ENCODE peak calls at places on chromosomes 2 and 18, in nine cellular contexts. H is hepatic stellate cell; G is stimulated activated CD8-positive, alpha-beta memory T cell treated with anti-CD3 and anti-CD28 coated beads, Interleukin-15, amount 100 ng/mL, for 48 hours; Z is H54; P is amniotic stem cell; T is CD4-positive, CD25-positive, alpha-beta regulatory T cell; Q is hepatocyte; J is mammary epithelial cell; V is NCI-H82. L is an unnamed sample.

GRCh38 chr2:72940786-72941185 is 23.5 kb downstream of the EMX1 start:
- DNase-seq in H (peak), G (no peak), Z (no peak), P (peak), T (no peak), Q (no peak), J (no peak), V (peak), L (no peak)

GRCh38 chr2:198374375-198375072 is 570.1 kb downstream of the PLCL1 start:
- DNase-seq in H (peak), G (no peak), Z (peak), P (peak), T (no peak), Q (peak), J (peak), V (peak), L (peak)

GRCh38 chr2:70596293-70596692 is 42.7 kb upstream of the TGFA start:
- DNase-seq in H (no peak), G (no peak), Z (peak), P (no peak), T (no peak), Q (no peak), J (peak), V (no peak), L (no peak)

GRCh38 chr2:98664323-98664722 is 55.9 kb downstream of the UNC50 start:
- DNase-seq in H (no peak), G (no peak), Z (no peak), P (no peak), T (peak), Q (no peak), J (peak), V (no peak), L (no peak)

GRCh38 chr2:73987109-73987947 is 2.6 kb downstream of the TET3 start:
- DNase-seq in H (no peak), G (no peak), Z (no peak), P (no peak), T (no peak), Q (peak), J (peak), V (peak), L (peak)

GRCh38 chr2:45134726-45135125 is 125.5 kb upstream of the SIX2 start:
- DNase-seq in H (no peak), G (no peak), Z (no peak), P (no peak), T (no peak), Q (no peak), J (peak), V (no peak), L (no peak)

GRCh38 chr2:233663911-233664310 is 7.8 kb upstream of the UGT1A9 start:
- DNase-seq in H (no peak), G (no peak), Z (no peak), P (no peak), T (no peak), Q (no peak), J (no peak), V (no peak), L (no peak)

GRCh38 chr2:40680547-40680946 is 228.7 kb upstream of the SLC8A1 start:
- DNase-seq in H (no peak), G (no peak), Z (no peak), P (no peak), T (no peak), Q (no peak), J (no peak), V (no peak), L (no peak)

GRCh38 chr18:79056827-79057367 is 12.3 kb upstream of the ATP9B start:
- DNase-seq in H (no peak), G (no peak), Z (no peak), P (no peak), T (no peak), Q (no peak), J (no peak), V (no peak), L (no peak)

GRCh38 chr2:241859017-241859435 is 332 bp upstream of the PDCD1 start:
- DNase-seq in H (no peak), G (no peak), Z (no peak), P (no peak), T (no peak), Q (no peak), J (no peak), V (no peak), L (no peak)

GRCh38 chr2:16188256-16188890 is 248.0 kb downstream of the MYCN start:
- DNase-seq in H (no peak), G (no peak), Z (no peak), P (no peak), T (no peak), Q (no peak), J (no peak), V (no peak), L (no peak)

GRCh38 chr18:38663682-38664081 is 1098.1 kb upstream of the CELF4 start:
- DNase-seq in H (no peak), G (no peak), Z (no peak), P (no peak), T (no peak), Q (no peak), J (no peak), V (no peak), L (no peak)

GRCh38 chr2:98907966-98908905 is 27.8 kb downstream of the CRACDL start:
- DNase-seq in H (no peak), G (no peak), Z (no peak), P (no peak), T (no peak), Q (no peak), J (peak), V (peak), L (no peak)

GRCh38 chr18:23077493-23078256 is 57.6 kb upstream of the CABLES1 start:
- DNase-seq in H (no peak), G (no peak), Z (no peak), P (no peak), T (no peak), Q (peak), J (no peak), V (no peak), L (peak)

L was measured in prostate gland.